ENCODE peak calls at places on chromosomes 4 and X, in four cellular contexts. K is IMR-90, Y is GM12878, B is K562. Q is an unnamed sample.

GRCh38 chr4:165873298-165874071 is 448 bp downstream of the TLL1 start:
- DNase-seq in K (no peak), Y (no peak), B (no peak), Q (peak; percentile 7)

GRCh38 chrX:104310084-104310483 is 55.4 kb upstream of the ESX1 start:
- DNase-seq in K (peak; percentile 47), Y (no peak), B (peak; percentile 1), Q (no peak)

GRCh38 chrX:149497626-149498025 is 7.5 kb downstream of the IDS start:
- DNase-seq in K (peak; percentile 67), Y (no peak), B (no peak), Q (no peak)

GRCh38 chrX:111349934-111350333 is 62.1 kb downstream of the DCX start:
- DNase-seq in K (no peak), Y (no peak), B (no peak), Q (no peak)

GRCh38 chrX:8084023-8084422 is 87.0 kb downstream of the VCX2 start:
- DNase-seq in K (peak; percentile 37), Y (no peak), B (no peak), Q (no peak)

GRCh38 chrX:150506020-150506419 is 62.4 kb upstream of the MTM1 start:
- DNase-seq in K (no peak), Y (no peak), B (no peak), Q (no peak)

GRCh38 chr4:130574215-130574614 is 1478.3 kb downstream of the C4orf33 start:
- DNase-seq in K (no peak), Y (no peak), B (no peak), Q (no peak)

GRCh38 chr4:147019061-147019460 is 73.4 kb upstream of the TTC29 start:
- DNase-seq in K (peak; percentile 56), Y (no peak), B (peak; percentile 68), Q (peak; percentile 12)

GRCh38 chrX:13304052-13304451 is 15.8 kb downstream of the ATXN3L start:
- DNase-seq in K (no peak), Y (no peak), B (no peak), Q (no peak)

GRCh38 chrX:56802921-56803848 is 74.1 kb downstream of the NBDY start:
- DNase-seq in K (peak; percentile 76), Y (peak; percentile 77), B (peak; percentile 63), Q (no peak)

GRCh38 chrX:16797358-16797757 is 11.1 kb downstream of the TXLNG start:
- DNase-seq in K (peak; percentile 57), Y (no peak), B (no peak), Q (no peak)

GRCh38 chr4:187179086-187180070 is 455.7 kb upstream of the FAT1 start:
- DNase-seq in K (peak; percentile 6), Y (no peak), B (no peak), Q (no peak)

GRCh38 chr4:6056976-6057766 is 38.9 kb upstream of the C4orf50 start:
- DNase-seq in K (no peak), Y (no peak), B (no peak), Q (no peak)

GRCh38 chr4:169902658-169903345 is 123.4 kb downstream of the MFAP3L start:
- DNase-seq in K (no peak), Y (no peak), B (peak; percentile 6), Q (peak; percentile 20)

GRCh38 chrX:42495139-42495538 is 282.8 kb downstream of the PPP1R2C start:
- DNase-seq in K (no peak), Y (no peak), B (no peak), Q (no peak)

GRCh38 chrX:146906166-146906565 is 91.6 kb upstream of the CXorf51A start:
- DNase-seq in K (no peak), Y (no peak), B (no peak), Q (no peak)

GRCh38 chr4:40769266-40769665 is 19.5 kb downstream of the NSUN7 start:
- DNase-seq in K (peak; percentile 37), Y (no peak), B (no peak), Q (no peak)

GRCh38 chr4:153207561-153207960 is 3.3 kb downstream of the TRIM2 start:
- DNase-seq in K (peak; percentile 24), Y (no peak), B (peak; percentile 42), Q (peak; percentile 35)

GRCh38 chrX:3052864-3053263 is 11.6 kb downstream of the ARSF start:
- DNase-seq in K (no peak), Y (no peak), B (no peak), Q (no peak)

GRCh38 chrX:11724122-11725017 is 33.7 kb upstream of the MSL3 start:
- DNase-seq in K (peak; percentile 41), Y (no peak), B (peak; percentile 35), Q (peak; percentile 18)

GRCh38 chrX:113470166-113470565 is 629.5 kb upstream of the AMOT start:
- DNase-seq in K (no peak), Y (no peak), B (no peak), Q (no peak)

GRCh38 chrX:65985922-65986588 is 53.8 kb downstream of the VSIG4 start:
- DNase-seq in K (peak; percentile 47), Y (peak; percentile 55), B (peak; percentile 85), Q (peak; percentile 25)

GRCh38 chr4:159480826-159481225 is 377.9 kb downstream of the RAPGEF2 start:
- DNase-seq in K (no peak), Y (no peak), B (no peak), Q (no peak)

GRCh38 chrX:25131055-25131454 is 115.3 kb upstream of the ARX start:
- DNase-seq in K (peak; percentile 3), Y (no peak), B (no peak), Q (peak; percentile 0)

GRCh38 chr4:163548481-163549243 is 54.2 kb downstream of the TMA16 start:
- DNase-seq in K (peak; percentile 69), Y (no peak), B (peak; percentile 49), Q (peak; percentile 32)

DNA sequence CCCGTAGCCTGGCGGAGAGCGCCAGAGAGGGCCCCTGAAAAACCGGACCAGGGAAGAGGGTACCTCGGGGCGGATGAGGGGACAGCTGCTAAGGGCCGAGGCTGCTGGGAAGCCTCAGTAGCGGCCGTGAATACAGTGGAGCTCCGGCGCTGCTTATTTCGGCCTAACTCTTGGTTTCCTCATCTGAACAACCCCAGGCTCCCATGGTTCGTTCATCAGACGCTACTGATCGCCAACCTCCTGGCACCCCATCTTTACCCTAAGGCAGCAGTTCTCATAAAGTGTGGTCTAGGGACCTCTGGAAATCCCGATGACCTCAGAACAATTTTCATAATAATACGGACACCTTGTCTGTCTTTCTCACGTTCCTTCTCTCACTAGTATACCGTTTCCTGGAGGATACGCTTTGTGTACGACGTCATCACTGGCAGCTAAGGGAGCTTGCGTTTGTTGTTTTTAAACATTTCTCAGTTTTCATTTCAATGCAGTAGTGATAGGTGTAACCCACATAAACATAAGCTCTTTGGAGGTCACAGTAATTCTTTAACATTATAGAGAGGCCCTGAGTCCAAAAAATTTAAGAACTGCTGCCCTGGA is 707 bp upstream of the RAB28 start:
- DNase-seq in K (peak; percentile 58), Y (no peak), B (peak; percentile 29), Q (peak; percentile 21)
- TF ChIP-seq ELK1 in K (no peak), Y (no peak), B (no peak), Q (no peak)

DNA sequence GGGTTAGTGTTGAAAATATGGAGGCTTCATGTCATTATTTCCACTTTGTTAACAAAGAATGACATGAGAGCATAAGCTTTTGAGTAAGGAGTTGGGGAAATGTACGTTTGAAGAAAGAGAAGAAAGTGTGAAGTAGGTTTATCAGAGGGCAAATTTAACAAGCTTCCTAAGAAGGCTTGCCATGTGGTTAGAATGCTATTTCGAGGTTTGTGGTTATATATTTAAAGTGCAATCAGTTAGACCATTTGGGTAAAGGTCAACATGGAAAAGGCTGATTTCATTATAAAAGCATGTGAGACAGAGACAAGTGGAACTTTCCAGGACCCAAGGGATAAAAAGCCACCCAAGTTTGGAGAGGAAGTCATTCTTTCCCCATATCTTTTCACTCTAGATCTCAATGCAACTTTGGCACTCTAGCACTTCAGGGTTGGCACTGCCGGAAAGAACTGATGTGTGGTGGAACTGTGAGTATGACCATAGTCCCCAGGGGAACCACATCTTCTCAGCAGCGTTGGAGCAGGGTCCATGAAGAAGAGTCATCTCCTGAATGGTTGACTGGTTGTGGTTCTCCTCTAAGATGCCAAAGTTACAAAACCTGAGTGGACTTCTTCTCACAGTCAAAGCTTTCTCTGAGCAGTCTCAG is 529.9 kb downstream of the MID1IP1 start:
- DNase-seq in K (no peak), Y (peak; percentile 62), B (no peak), Q (no peak)
- TF ChIP-seq ELK1 in K (no peak), Y (no peak), B (no peak), Q (no peak)

DNA sequence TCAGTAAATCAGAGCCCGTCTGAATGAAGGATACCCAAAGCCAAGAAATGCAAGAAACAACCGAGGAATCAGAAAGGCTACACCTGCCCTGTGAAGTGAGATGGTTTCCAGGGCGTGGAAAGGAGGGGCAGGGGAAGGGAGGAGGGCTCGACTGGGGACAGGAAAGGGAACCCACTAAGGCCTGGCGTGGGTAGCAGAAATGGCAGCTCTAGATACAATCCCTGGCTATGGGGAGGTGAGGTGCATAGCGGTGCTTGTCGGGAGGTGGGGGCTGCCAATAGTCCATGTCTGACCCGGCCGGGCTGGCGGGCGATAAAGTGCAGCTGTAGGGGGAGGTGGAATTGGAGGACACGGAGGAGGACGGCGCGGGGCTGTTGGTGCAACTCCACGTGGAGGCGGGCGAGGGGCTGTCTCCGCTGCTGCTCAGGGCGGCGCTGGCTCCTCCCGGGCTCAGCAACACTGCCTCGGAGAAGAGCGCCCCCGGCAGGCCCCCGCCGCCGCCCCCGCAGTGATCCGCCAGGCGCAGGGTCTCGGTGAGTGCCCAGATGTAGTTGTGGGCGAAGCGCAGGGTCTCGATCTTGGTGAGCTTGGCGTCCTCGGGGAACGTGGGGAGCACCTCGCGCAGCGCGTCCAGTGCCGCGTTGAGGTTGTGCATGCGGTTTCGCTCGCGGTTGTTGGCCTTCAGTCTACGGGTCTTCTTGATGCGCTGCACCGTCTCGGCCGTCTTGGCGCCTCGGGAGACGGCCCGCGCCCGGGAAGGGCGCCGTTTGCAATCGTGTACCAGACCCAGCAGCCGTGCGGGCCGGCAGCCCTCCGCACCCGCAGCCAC is 1.3 kb downstream of the NEUROG2 start:
- DNase-seq in K (no peak), Y (no peak), B (no peak), Q (peak; percentile 21)
- TF ChIP-seq ELK1 in K (no peak), Y (no peak), B (no peak), Q (no peak)

GRCh38 chr4:28555851-28556250 is 1695.2 kb downstream of the STIM2 start:
- DNase-seq in K (peak; percentile 5), Y (no peak), B (no peak), Q (no peak)
- TF ChIP-seq ELK1 in K (no peak), Y (no peak), B (no peak), Q (no peak)

GRCh38 chrX:68711845-68712244 is 64.4 kb downstream of the STARD8 start:
- DNase-seq in K (no peak), Y (no peak), B (no peak), Q (no peak)
- TF ChIP-seq ELK1 in K (no peak), Y (no peak), B (no peak), Q (no peak)

DNA sequence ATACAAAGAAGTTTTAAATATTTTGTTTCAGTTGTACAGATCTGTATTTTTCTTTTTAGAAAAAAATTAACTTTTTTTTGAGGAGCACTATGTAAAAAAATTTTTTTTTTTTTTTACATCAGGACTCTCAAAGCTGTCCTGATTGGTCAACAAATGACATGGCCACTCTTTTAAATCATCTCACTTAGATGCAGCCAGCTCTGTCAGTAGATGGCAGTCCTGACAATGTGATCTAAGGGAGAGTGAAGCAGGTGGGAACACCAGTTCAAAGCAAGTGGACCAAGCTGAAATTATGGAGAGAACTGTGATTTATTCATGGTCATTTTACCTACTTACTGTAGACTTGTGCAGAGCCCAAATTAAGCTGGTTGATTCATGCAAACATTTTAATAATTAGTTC is 174.6 kb upstream of the GPRIN3 start:
- DNase-seq in K (peak; percentile 53), Y (no peak), B (peak; percentile 25), Q (peak; percentile 71)
- TF ChIP-seq ELK1 in K (no peak), Y (no peak), B (no peak), Q (no peak)

GRCh38 chr4:85407546-85407945 is 67.4 kb upstream of the ARHGAP24 start:
- DNase-seq in K (no peak), Y (no peak), B (no peak), Q (no peak)
- TF ChIP-seq ELK1 in K (no peak), Y (no peak), B (no peak), Q (no peak)

Q was measured in A549.